ENCODE peak calls at places on chromosome 12, in six cellular contexts. P, B, Q, W, Z and D are unnamed samples.

GRCh38 chr12:95838125-95838524 is 20.6 kb upstream of the SNRPF start:
- DNase-seq in Q (no peak), P (no peak), Z (peak), W (no peak), B (no peak), D (no peak)

GRCh38 chr12:42442888-42443287 is 116.9 kb downstream of the PPHLN1 start:
- DNase-seq in B (no peak), Z (no peak), P (peak), W (no peak), Q (no peak), D (no peak)

GRCh38 chr12:115722181-115722580 is 555.3 kb downstream of the MED13L start:
- DNase-seq in W (no peak), P (no peak), B (no peak), Q (no peak), Z (no peak), D (no peak)

GRCh38 chr12:102059343-102059742 is 2.4 kb downstream of the WASHC3 start:
- DNase-seq in B (no peak), Z (peak), W (no peak), P (peak), Q (no peak), D (no peak)

GRCh38 chr12:75446857-75447256 is 33.7 kb upstream of the GLIPR1 start:
- DNase-seq in Q (no peak), W (no peak), Z (no peak), P (no peak), B (no peak), D (no peak)

GRCh38 chr12:2290091-2290490 is 237.3 kb downstream of the CACNA1C start:
- DNase-seq in Z (no peak), P (no peak), B (no peak), Q (no peak), W (no peak), D (no peak)

GRCh38 chr12:43578782-43579181 is 26.8 kb upstream of the ADAMTS20 start:
- DNase-seq in W (no peak), B (no peak), Z (no peak), Q (no peak), P (no peak), D (no peak)

GRCh38 chr12:42124764-42125371 is 19.8 kb downstream of the GXYLT1 start:
- DNase-seq in B (no peak), Q (no peak), W (no peak), P (no peak), Z (peak), D (no peak)

GRCh38 chr12:40010899-40011774 is 94.7 kb downstream of the SLC2A13 start:
- DNase-seq in W (peak), Z (peak), P (peak), B (peak), Q (no peak), D (peak)

GRCh38 chr12:56723889-56724659 is 1.0 kb downstream of the NACA start:
- DNase-seq in Z (peak), Q (no peak), W (no peak), B (no peak), P (peak), D (no peak)

GRCh38 chr12:54588110-54588831 is at the start of gene PPP1R1A:
- DNase-seq in Z (no peak), P (no peak), W (no peak), Q (no peak), B (no peak), D (no peak)

GRCh38 chr12:116466536-116466935 is 92.6 kb upstream of the MAP1LC3B2 start:
- DNase-seq in W (no peak), Z (no peak), Q (no peak), B (no peak), P (no peak), D (no peak)

GRCh38 chr12:26056335-26056734 is 68.5 kb downstream of the BHLHE41 start:
- DNase-seq in B (no peak), Q (no peak), P (no peak), Z (no peak), W (no peak), D (no peak)

GRCh38 chr12:116455540-116456306 is 103.5 kb upstream of the MAP1LC3B2 start:
- DNase-seq in B (no peak), P (peak), W (no peak), Z (no peak), Q (no peak), D (no peak)

GRCh38 chr12:62642509-62642908 is 175.9 kb downstream of the MON2 start:
- DNase-seq in P (no peak), Z (no peak), B (no peak), W (no peak), Q (no peak), D (no peak)

GRCh38 chr12:93180566-93180965 is 197.2 kb upstream of the NUDT4 start:
- DNase-seq in W (no peak), Z (no peak), P (no peak), Q (no peak), B (no peak), D (no peak)

GRCh38 chr12:96513166-96513565 is 23.8 kb downstream of the CFAP54 start:
- DNase-seq in P (no peak), Q (no peak), Z (no peak), W (no peak), B (no peak), D (no peak)

GRCh38 chr12:110790301-110790700 is 47.6 kb upstream of the PPP1CC start:
- DNase-seq in W (no peak), Q (no peak), Z (no peak), B (no peak), P (no peak), D (no peak)

GRCh38 chr12:119683816-119684215 is 15.9 kb downstream of the PRKAB1 start:
- DNase-seq in Q (no peak), B (no peak), W (no peak), Z (peak), P (no peak), D (no peak)

GRCh38 chr12:94377599-94377998 is 82.1 kb downstream of the CEP83 start:
- DNase-seq in Q (no peak), P (no peak), B (no peak), Z (no peak), W (no peak), D (no peak)

GRCh38 chr12:69904761-69905160 is 79.7 kb downstream of the MYRFL start:
- DNase-seq in P (no peak), B (no peak), W (no peak), Q (no peak), Z (no peak), D (no peak)

GRCh38 chr12:69908208-69908607 is 83.2 kb downstream of the MYRFL start:
- DNase-seq in W (no peak), B (no peak), Q (no peak), P (no peak), Z (no peak), D (no peak)

GRCh38 chr12:69905801-69906200 is 80.8 kb downstream of the MYRFL start:
- DNase-seq in Z (no peak), P (no peak), Q (no peak), W (no peak), B (no peak), D (no peak)

GRCh38 chr12:69903548-69903947 is 78.5 kb downstream of the MYRFL start:
- DNase-seq in Z (no peak), B (no peak), Q (no peak), P (no peak), W (no peak), D (no peak)

GRCh38 chr12:69906411-69907216 is 81.6 kb downstream of the MYRFL start:
- DNase-seq in Q (no peak), P (no peak), Z (no peak), W (no peak), B (peak), D (no peak)
- TF ChIP-seq TAF1 in Q (no peak), P (no peak), Z (no peak), W (no peak), B (no peak), D (no peak)

GRCh38 chr12:109597795-109598427 is 24.3 kb downstream of the MVK start:
- DNase-seq in B (no peak), Z (peak), Q (peak), P (peak), W (peak), D (peak)
- TF ChIP-seq POLR2AphosphoS5 in B (no peak), Z (peak), Q (peak), P (no peak), W (no peak), D (no peak)

GRCh38 chr12:10615532-10615931 is 2.1 kb upstream of the MAGOHB start:
- DNase-seq in P (peak), W (no peak), Z (no peak), B (no peak), Q (no peak), D (no peak)

GRCh38 chr12:10612954-10613333 is 465 bp downstream of the MAGOHB start:
- DNase-seq in Q (no peak), P (peak), Z (no peak), B (no peak), W (no peak), D (no peak)

GRCh38 chr12:10614056-10614370 is 604 bp upstream of the MAGOHB start:
- DNase-seq in Q (no peak), P (no peak), Z (no peak), W (no peak), B (no peak), D (no peak)

GRCh38 chr12:10612110-10612509 is 1.3 kb downstream of the MAGOHB start:
- DNase-seq in Z (no peak), P (peak), B (no peak), Q (no peak), W (no peak), D (no peak)

GRCh38 chr12:10613334-10614055 is at the start of gene MAGOHB:
- DNase-seq in Z (peak), Q (peak), W (peak), P (peak), B (peak), D (peak)
- TF ChIP-seq POLR2A in Z (peak), Q (peak), W (peak), P (peak), B (peak), D (peak)

GRCh38 chr12:105396983-105397382 is 66.5 kb downstream of the C12orf75 start:
- DNase-seq in Z (no peak), Q (no peak), W (no peak), P (no peak), B (no peak), D (no peak)

GRCh38 chr12:105399428-105400081 is 69.1 kb downstream of the C12orf75 start:
- DNase-seq in Z (peak), W (no peak), Q (no peak), B (no peak), P (no peak), D (no peak)

DNA sequence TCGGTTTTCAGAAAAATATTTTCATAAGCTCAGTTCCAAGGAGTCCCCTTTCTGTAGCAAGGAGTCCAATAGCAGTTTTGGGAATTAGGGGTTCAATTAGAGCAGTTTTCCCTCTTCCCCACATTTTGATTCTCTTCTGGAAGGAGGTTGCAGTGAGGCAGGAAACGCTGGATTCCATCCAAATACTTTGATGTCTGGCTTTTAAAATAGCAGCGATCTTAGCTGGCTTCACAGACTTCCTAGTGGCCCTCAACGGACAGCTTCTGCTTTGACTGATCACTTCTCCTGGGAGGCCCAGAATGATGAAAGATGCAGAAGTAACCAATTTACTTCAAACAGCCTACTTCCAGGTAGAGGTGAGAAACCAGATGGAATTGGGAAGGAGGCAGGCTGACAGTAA is 63.1 kb downstream of the C12orf75 start:
- DNase-seq in W (no peak), Z (no peak), B (no peak), Q (no peak), P (no peak), D (no peak)
- TF ChIP-seq TAF1 in W (no peak), Z (no peak), B (no peak), Q (no peak), P (no peak), D (no peak)

GRCh38 chr12:76649091-76649490 is 89.5 kb upstream of the OSBPL8 start:
- DNase-seq in W (no peak), Q (no peak), B (no peak), P (no peak), Z (no peak), D (no peak)
- TF ChIP-seq POLR2AphosphoS5 in W (no peak), Q (no peak), B (no peak), P (no peak), Z (no peak), D (no peak)

GRCh38 chr12:123390415-123391093 is 6.6 kb downstream of the KMT5A start:
- DNase-seq in B (no peak), P (no peak), Z (no peak), Q (no peak), W (no peak), D (no peak)

GRCh38 chr12:123388948-123389559 is 5.1 kb downstream of the KMT5A start:
- DNase-seq in P (no peak), Q (no peak), B (no peak), W (peak), Z (no peak), D (no peak)

GRCh38 chr12:123393747-123394146 is 9.8 kb downstream of the KMT5A start:
- DNase-seq in B (no peak), P (no peak), Q (no peak), Z (no peak), W (no peak), D (no peak)

GRCh38 chr12:123389560-123390351 is 5.8 kb downstream of the KMT5A start:
- DNase-seq in Q (no peak), P (peak), W (peak), B (no peak), Z (peak), D (peak)

DNA sequence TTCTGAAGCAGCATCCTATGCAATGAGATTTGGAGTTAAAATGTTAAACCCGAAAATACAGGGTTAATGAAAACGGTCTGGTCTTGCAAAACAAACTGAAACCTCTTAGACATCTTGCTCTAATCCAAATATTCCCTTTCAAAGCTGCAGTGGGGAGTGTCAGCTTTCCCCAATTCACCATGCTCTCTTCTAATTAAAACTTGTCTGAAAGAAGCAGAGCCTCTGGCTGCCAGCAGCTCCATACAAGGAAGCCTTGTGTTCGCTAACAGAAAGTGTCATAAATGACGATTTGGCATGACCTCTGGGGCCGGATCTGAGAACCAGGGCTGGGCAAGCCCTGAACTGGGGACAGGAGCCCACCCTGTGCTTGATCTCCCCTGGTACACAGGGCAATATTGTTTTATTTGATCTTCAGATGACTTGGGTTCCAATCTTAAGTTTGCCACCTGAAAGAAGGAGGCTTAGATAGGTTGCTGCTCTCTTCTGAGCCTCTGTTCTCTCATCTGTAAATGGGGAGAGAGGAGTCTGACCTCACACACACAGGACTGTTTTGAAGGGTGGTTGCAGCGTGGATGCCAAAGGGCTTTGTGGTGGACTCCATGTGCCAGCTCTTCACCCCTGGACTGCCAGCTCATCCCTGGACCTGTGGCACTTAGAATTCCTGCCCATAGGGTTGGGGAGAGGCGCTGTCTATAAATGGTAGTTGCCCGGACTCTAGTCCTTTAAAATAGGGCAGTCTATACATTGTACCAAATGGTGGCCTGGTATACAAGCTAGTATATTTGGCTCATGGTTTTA is 7.8 kb downstream of the KMT5A start:
- DNase-seq in Z (no peak), B (no peak), W (no peak), P (no peak), Q (no peak), D (no peak)
- TF ChIP-seq POLR2A in Z (no peak), B (no peak), W (no peak), P (no peak), Q (no peak), D (peak)

GRCh38 chr12:27549801-27550652 is 26.0 kb downstream of the PPFIBP1 start:
- DNase-seq in Q (no peak), W (no peak), B (no peak), P (peak), Z (peak), D (no peak)
- TF ChIP-seq TAF1 in Q (no peak), W (no peak), B (no peak), P (no peak), Z (no peak), D (no peak)

GRCh38 chr12:12356886-12357696 is at the start of gene BORCS5:
- DNase-seq in P (peak), Z (peak), Q (peak), B (peak), W (peak), D (peak)
- TF ChIP-seq POLR2AphosphoS5 in P (peak), Z (peak), Q (peak), B (peak), W (peak), D (peak)

GRCh38 chr12:50507474-50507838 is 2.7 kb downstream of the DIP2B start:
- DNase-seq in P (no peak), Z (no peak), B (no peak), W (no peak), Q (no peak), D (no peak)

GRCh38 chr12:50505386-50505827 is 622 bp downstream of the DIP2B start:
- DNase-seq in P (peak), Q (no peak), W (no peak), B (no peak), Z (no peak), D (no peak)

GRCh38 chr12:50506753-50507473 is 2.1 kb downstream of the DIP2B start:
- DNase-seq in Q (no peak), B (no peak), P (no peak), W (no peak), Z (no peak), D (no peak)

GRCh38 chr12:50505945-50506344 is 1.2 kb downstream of the DIP2B start:
- DNase-seq in Z (no peak), Q (no peak), P (peak), B (no peak), W (no peak), D (no peak)

GRCh38 chr12:50504798-50505385 is at the start of gene DIP2B:
- DNase-seq in B (peak), Z (peak), Q (peak), P (peak), W (peak), D (peak)
- TF ChIP-seq POLR2A in B (peak), Z (peak), Q (peak), P (peak), W (peak), D (peak)